ENCODE peak calls at places on chromosomes 12 and 14, in six cellular contexts. S is psoas muscle, B is K562, Z is MM.1S, Q is sigmoid colon, H is IMR-90. W is an unnamed sample.
A peak's percentile ranks its signal among the peaks of the same experiment; 100 is the strongest.

GRCh38 chr12:102043928-102044327 is 17.9 kb downstream of the WASHC3 start:
- DNase-seq in S (no peak), B (no peak), Z (peak; percentile 89), Q (no peak), H (no peak), W (no peak)

GRCh38 chr12:96534339-96534738 is 45.0 kb downstream of the CFAP54 start:
- DNase-seq in S (no peak), B (no peak), Z (no peak), Q (no peak), H (no peak), W (no peak)

GRCh38 chr12:76531056-76531455 is 28.5 kb downstream of the OSBPL8 start:
- DNase-seq in S (no peak), B (no peak), Z (no peak), Q (no peak), H (no peak), W (no peak)

GRCh38 chr12:125131958-125132357 is 66.7 kb downstream of the AACS start:
- DNase-seq in S (no peak), B (no peak), Z (no peak), Q (no peak), H (no peak), W (no peak)

GRCh38 chr14:31420013-31420318 is 384 bp downstream of the HEATR5A start:
- DNase-seq in S (peak; percentile 80), B (peak; percentile 61), Z (peak; percentile 33), Q (peak; percentile 71), H (no peak), W (peak; percentile 61)

GRCh38 chr14:65027127-65027799 is 40.6 kb downstream of the FNTB start:
- DNase-seq in S (no peak), B (no peak), Z (no peak), Q (no peak), H (no peak), W (no peak)

GRCh38 chr12:3751151-3752095 is 1.5 kb downstream of the CRACR2A start:
- DNase-seq in S (no peak), B (no peak), Z (no peak), Q (no peak), H (no peak), W (peak; percentile 23)

GRCh38 chr14:38950676-38951075 is 152.4 kb downstream of the SEC23A start:
- DNase-seq in S (no peak), B (no peak), Z (no peak), Q (no peak), H (no peak), W (no peak)

GRCh38 chr12:2092890-2093289 is 40.1 kb downstream of the CACNA1C start:
- DNase-seq in S (no peak), B (no peak), Z (no peak), Q (no peak), H (peak; percentile 36), W (no peak)

GRCh38 chr12:23253191-23253590 is 628.2 kb downstream of the ETNK1 start:
- DNase-seq in S (no peak), B (peak; percentile 8), Z (no peak), Q (no peak), H (no peak), W (no peak)

GRCh38 chr14:74710477-74710876 is 2.4 kb downstream of the AREL1 start:
- DNase-seq in S (no peak), B (peak; percentile 30), Z (no peak), Q (no peak), H (no peak), W (no peak)

GRCh38 chr12:111753144-111753881 is 13.4 kb upstream of the ALDH2 start:
- DNase-seq in S (peak; percentile 83), B (peak; percentile 86), Z (no peak), Q (peak; percentile 84), H (peak; percentile 61), W (peak; percentile 62)

GRCh38 chr12:45192041-45192695 is 23.7 kb upstream of the ANO6 start:
- DNase-seq in S (no peak), B (peak; percentile 21), Z (no peak), Q (no peak), H (peak; percentile 73), W (no peak)

GRCh38 chr14:20986811-20987210 is 3.0 kb upstream of the METTL17 start:
- DNase-seq in S (no peak), B (peak; percentile 19), Z (no peak), Q (no peak), H (peak; percentile 96), W (no peak)

GRCh38 chr12:102479099-102479887 is 1.1 kb downstream of the IGF1 start:
- DNase-seq in S (no peak), B (no peak), Z (peak; percentile 89), Q (no peak), H (no peak), W (no peak)

GRCh38 chr12:31715283-31715825 is 13.5 kb downstream of the AMN1 start:
- DNase-seq in S (no peak), B (peak; percentile 83), Z (no peak), Q (no peak), H (peak; percentile 33), W (no peak)

GRCh38 chr12:20561886-20562285 is 133.2 kb upstream of the SLCO1C1 start:
- DNase-seq in S (no peak), B (no peak), Z (no peak), Q (no peak), H (peak; percentile 25), W (no peak)

GRCh38 chr12:131101006-131101405 is 147.3 kb downstream of the ADGRD1 start:
- DNase-seq in S (no peak), B (no peak), Z (no peak), Q (peak; percentile 26), H (no peak), W (peak; percentile 1)

GRCh38 chr14:33848706-33849454 is 102.0 kb downstream of the EGLN3 start:
- DNase-seq in S (peak; percentile 68), B (peak; percentile 54), Z (no peak), Q (peak; percentile 71), H (peak; percentile 10), W (peak; percentile 91)

GRCh38 chr14:88354358-88354757 is 31.1 kb upstream of the SPATA7 start:
- DNase-seq in S (no peak), B (no peak), Z (no peak), Q (no peak), H (no peak), W (no peak)

GRCh38 chr12:60437297-60437696 is 841.5 kb downstream of the SLC16A7 start:
- DNase-seq in S (no peak), B (no peak), Z (no peak), Q (no peak), H (no peak), W (no peak)

GRCh38 chr12:32483499-32483898 is 84.1 kb downstream of the FGD4 start:
- DNase-seq in S (no peak), B (no peak), Z (peak; percentile 78), Q (no peak), H (no peak), W (no peak)

GRCh38 chr12:123233505-123234299 is 466 bp downstream of the MTRFR start:
- DNase-seq in S (no peak), B (no peak), Z (no peak), Q (no peak), H (no peak), W (no peak)

GRCh38 chr14:91417983-91418386 is 365 bp upstream of the CCDC88C start:
- DNase-seq in S (peak; percentile 58), B (peak; percentile 67), Z (peak; percentile 58), Q (no peak), H (no peak), W (peak; percentile 45)

GRCh38 chr14:91159906-91160305 is 46.0 kb downstream of the DGLUCY start:
- DNase-seq in S (no peak), B (no peak), Z (no peak), Q (no peak), H (no peak), W (no peak)

GRCh38 chr14:65167072-65167645 is 64.8 kb upstream of the MAX start:
- DNase-seq in S (no peak), B (no peak), Z (no peak), Q (no peak), H (no peak), W (no peak)

GRCh38 chr12:121889267-121889624 is 656 bp downstream of the PSMD9 start:
- DNase-seq in S (no peak), B (no peak), Z (no peak), Q (no peak), H (no peak), W (no peak)
- H3K27ac ChIP-seq in S (peak overlapping the region; percentile 88), B (peak overlapping the region; percentile 92), Z (peak overlapping the region; percentile 78), Q (peak overlapping the region; percentile 94), H (peak overlapping the region; percentile 96), W (peak overlapping the region; percentile 78)

GRCh38 chr14:106802413-106803364 is 1276.3 kb downstream of the TMEM121 start:
- DNase-seq in S (no peak), B (no peak), Z (peak; percentile 31), Q (no peak), H (no peak), W (peak; percentile 51)
- TF ChIP-seq CTCF in S (no peak), B (no peak), Z (peak; percentile 26), Q (no peak), H (no peak), W (peak; percentile 38)

DNA sequence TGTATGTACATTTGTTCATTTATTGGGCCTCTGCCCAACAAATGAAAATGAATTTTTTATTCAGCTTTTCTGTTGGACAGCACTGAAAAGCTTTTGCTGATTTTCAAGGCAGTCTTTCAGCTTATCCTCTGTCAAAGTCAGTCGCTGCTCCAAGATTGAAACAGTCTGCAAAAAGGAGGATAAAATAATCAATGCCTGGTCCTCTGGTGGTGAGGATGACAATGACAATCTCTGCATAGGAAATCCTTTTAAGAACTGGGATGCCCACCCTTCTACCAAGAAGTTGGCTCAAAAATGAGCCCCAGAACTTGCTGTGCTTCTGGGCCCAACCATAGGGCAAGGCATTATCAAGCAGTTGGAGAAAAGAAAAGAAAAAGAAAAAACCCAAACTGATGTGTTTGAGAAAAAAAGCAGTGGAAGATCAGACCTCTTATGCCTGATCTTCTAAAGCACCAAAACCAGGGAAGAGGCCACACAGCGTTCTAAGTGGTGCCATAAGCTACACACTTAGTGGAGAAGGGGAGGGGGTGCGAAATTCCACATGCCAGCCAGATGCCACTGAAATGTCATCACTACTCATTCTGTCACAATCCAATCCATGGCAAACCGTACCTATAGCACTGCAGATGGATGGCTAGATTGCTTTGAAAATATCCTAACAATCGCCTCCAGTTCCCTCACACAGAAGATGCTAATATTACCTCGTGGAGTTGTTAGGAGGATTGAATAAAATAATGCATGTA is 69.0 kb upstream of the DUSP6 start:
- DNase-seq in S (no peak), B (no peak), Z (no peak), Q (no peak), H (no peak), W (peak; percentile 28)
- H3K36me3 ChIP-seq in S (peaks cover 3% of the 10 kb centered on the region), B (no peaks in the 10 kb centered on the region), Z (no peaks in the 10 kb centered on the region), Q (no peaks in the 10 kb centered on the region), H (no peaks in the 10 kb centered on the region), W (no peaks in the 10 kb centered on the region)

GRCh38 chr14:23008836-23009235 is 1.1 kb downstream of the C14orf93 start:
- DNase-seq in S (no peak), B (no peak), Z (peak; percentile 8), Q (no peak), H (no peak), W (no peak)

GRCh38 chr14:23005861-23006534 is 3.9 kb downstream of the C14orf93 start:
- DNase-seq in S (no peak), B (no peak), Z (no peak), Q (no peak), H (peak; percentile 40), W (no peak)

GRCh38 chr14:23006544-23007419 is 3.2 kb downstream of the C14orf93 start:
- DNase-seq in S (peak; percentile 98), B (peak; percentile 99), Z (peak; percentile 92), Q (peak; percentile 98), H (peak; percentile 97), W (peak; percentile 97)

GRCh38 chr14:23009939-23010718 is at the start of gene C14orf93:
- DNase-seq in S (peak; percentile 92), B (peak; percentile 93), Z (peak; percentile 68), Q (peak; percentile 92), H (peak; percentile 48), W (peak; percentile 84)

GRCh38 chr14:23009483-23009938 is 432 bp downstream of the C14orf93 start:
- DNase-seq in S (no peak), B (no peak), Z (no peak), Q (no peak), H (no peak), W (no peak)
- H3K27ac ChIP-seq in S (peak overlapping the region; percentile 77), B (peak overlapping the region; percentile 97), Z (peak overlapping the region; percentile 55), Q (peak overlapping the region; percentile 84), H (peak overlapping the region; percentile 26), W (peak overlapping the region; percentile 89)

GRCh38 chr12:7638764-7639570 is 26.7 kb downstream of the APOBEC1 start:
- DNase-seq in S (peak; percentile 77), B (peak; percentile 63), Z (peak; percentile 89), Q (peak; percentile 86), H (peak; percentile 76), W (peak; percentile 73)
- TF ChIP-seq CTCF in S (peak; percentile 86), B (peak; percentile 93), Z (peak; percentile 78), Q (peak; percentile 85), H (peak; percentile 94), W (peak; percentile 62)

W was measured in WERI-Rb-1.